ENCODE peak calls at places on chromosomes 2 and 18, in ten cellular contexts. One of them, this sample, is unnamed.

GRCh38 chr2:227186751-227187150 is 22.3 kb downstream of the COL4A3 start:
- DNase-seq in pancreas: no peak
- DNase-seq in breast epithelium: no peak
- DNase-seq in CD8-positive, alpha-beta T cell: no peak
- DNase-seq in adrenal gland: no peak
- DNase-seq in kidney: no peak
- DNase-seq in gastrocnemius medialis: no peak
- DNase-seq in mammary epithelial cell: no peak
- DNase-seq in H1: no peak
- DNase-seq in mesenchymal stem cell: no peak
- DNase-seq in this sample: no peak

GRCh38 chr2:239376942-239377531 is 23.8 kb downstream of the HDAC4 start:
- DNase-seq in adrenal gland: no peak
- DNase-seq in mammary epithelial cell: no peak
- DNase-seq in gastrocnemius medialis: no peak
- DNase-seq in H1: no peak
- DNase-seq in breast epithelium: no peak
- DNase-seq in CD8-positive, alpha-beta T cell: no peak
- DNase-seq in mesenchymal stem cell: no peak
- DNase-seq in pancreas: no peak
- DNase-seq in kidney: peak
- DNase-seq in this sample: no peak

GRCh38 chr2:95729556-95729955 is 137.8 kb downstream of the TRIM43 start:
- DNase-seq in pancreas: no peak
- DNase-seq in adrenal gland: no peak
- DNase-seq in mesenchymal stem cell: no peak
- DNase-seq in breast epithelium: no peak
- DNase-seq in kidney: no peak
- DNase-seq in CD8-positive, alpha-beta T cell: no peak
- DNase-seq in H1: no peak
- DNase-seq in gastrocnemius medialis: no peak
- DNase-seq in mammary epithelial cell: no peak
- DNase-seq in this sample: no peak

GRCh38 chr2:75241696-75242095 is 42.4 kb upstream of the TACR1 start:
- DNase-seq in breast epithelium: no peak
- DNase-seq in kidney: no peak
- DNase-seq in H1: no peak
- DNase-seq in adrenal gland: no peak
- DNase-seq in gastrocnemius medialis: no peak
- DNase-seq in mammary epithelial cell: peak
- DNase-seq in mesenchymal stem cell: no peak
- DNase-seq in CD8-positive, alpha-beta T cell: no peak
- DNase-seq in pancreas: no peak
- DNase-seq in this sample: no peak

GRCh38 chr2:212945526-212945925 is 205.9 kb downstream of the IKZF2 start:
- DNase-seq in pancreas: no peak
- DNase-seq in mesenchymal stem cell: no peak
- DNase-seq in gastrocnemius medialis: no peak
- DNase-seq in H1: no peak
- DNase-seq in adrenal gland: no peak
- DNase-seq in kidney: no peak
- DNase-seq in mammary epithelial cell: no peak
- DNase-seq in breast epithelium: no peak
- DNase-seq in CD8-positive, alpha-beta T cell: no peak
- DNase-seq in this sample: no peak

GRCh38 chr2:56230171-56230570 is 46.4 kb downstream of the CCDC85A start:
- DNase-seq in pancreas: no peak
- DNase-seq in mesenchymal stem cell: peak
- DNase-seq in breast epithelium: no peak
- DNase-seq in H1: no peak
- DNase-seq in mammary epithelial cell: peak
- DNase-seq in CD8-positive, alpha-beta T cell: no peak
- DNase-seq in adrenal gland: no peak
- DNase-seq in kidney: no peak
- DNase-seq in gastrocnemius medialis: no peak
- DNase-seq in this sample: no peak

GRCh38 chr2:104826016-104826415 is 27.9 kb upstream of the POU3F3 start:
- DNase-seq in CD8-positive, alpha-beta T cell: no peak
- DNase-seq in kidney: no peak
- DNase-seq in pancreas: no peak
- DNase-seq in breast epithelium: no peak
- DNase-seq in mesenchymal stem cell: no peak
- DNase-seq in mammary epithelial cell: no peak
- DNase-seq in adrenal gland: no peak
- DNase-seq in H1: no peak
- DNase-seq in gastrocnemius medialis: no peak
- DNase-seq in this sample: no peak

GRCh38 chr18:23627325-23627724 is 35.4 kb downstream of the ANKRD29 start:
- DNase-seq in kidney: no peak
- DNase-seq in breast epithelium: no peak
- DNase-seq in adrenal gland: no peak
- DNase-seq in mammary epithelial cell: peak
- DNase-seq in mesenchymal stem cell: peak
- DNase-seq in CD8-positive, alpha-beta T cell: no peak
- DNase-seq in gastrocnemius medialis: no peak
- DNase-seq in pancreas: no peak
- DNase-seq in H1: no peak
- DNase-seq in this sample: no peak

GRCh38 chr2:179898873-179899272 is 37.5 kb upstream of the ZNF385B start:
- DNase-seq in kidney: no peak
- DNase-seq in breast epithelium: no peak
- DNase-seq in pancreas: no peak
- DNase-seq in CD8-positive, alpha-beta T cell: no peak
- DNase-seq in mammary epithelial cell: peak
- DNase-seq in gastrocnemius medialis: no peak
- DNase-seq in H1: peak
- DNase-seq in mesenchymal stem cell: peak
- DNase-seq in adrenal gland: no peak
- DNase-seq in this sample: no peak

DNA sequence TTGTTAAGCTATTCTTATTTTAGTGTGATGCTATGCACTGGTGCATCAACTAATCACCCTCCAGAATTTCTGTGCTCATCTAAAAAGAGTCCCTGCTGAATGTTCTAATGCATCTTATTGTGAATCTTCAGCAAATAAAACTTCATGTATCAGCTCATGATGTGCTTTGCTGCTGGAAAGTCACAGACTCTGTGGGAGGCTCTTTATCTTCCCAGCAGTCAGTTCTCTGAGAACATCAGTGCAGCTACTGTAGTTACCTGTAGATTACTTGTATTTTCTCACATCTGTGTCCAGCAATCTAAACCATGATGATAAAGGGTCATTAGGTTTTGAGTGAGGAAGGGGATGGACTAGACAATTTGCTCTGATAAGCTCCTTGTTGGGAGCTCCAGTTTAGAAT is 141.6 kb upstream of the SP3 start:
- DNase-seq in H1: no peak
- DNase-seq in pancreas: no peak
- DNase-seq in adrenal gland: no peak
- DNase-seq in mammary epithelial cell: no peak
- DNase-seq in breast epithelium: no peak
- DNase-seq in mesenchymal stem cell: no peak
- DNase-seq in gastrocnemius medialis: no peak
- DNase-seq in CD8-positive, alpha-beta T cell: no peak
- DNase-seq in kidney: no peak
- DNase-seq in this sample: no peak
- H3K27ac ChIP-seq in H1: no peak
- H3K27ac ChIP-seq in pancreas: no peak
- H3K27ac ChIP-seq in adrenal gland: no peak
- H3K27ac ChIP-seq in mammary epithelial cell: no peak
- H3K27ac ChIP-seq in breast epithelium: no peak
- H3K27ac ChIP-seq in mesenchymal stem cell: no peak
- H3K27ac ChIP-seq in gastrocnemius medialis: no peak
- H3K27ac ChIP-seq in CD8-positive, alpha-beta T cell: no peak
- H3K27ac ChIP-seq in kidney: no peak
- H3K27ac ChIP-seq in this sample: no peak

DNA sequence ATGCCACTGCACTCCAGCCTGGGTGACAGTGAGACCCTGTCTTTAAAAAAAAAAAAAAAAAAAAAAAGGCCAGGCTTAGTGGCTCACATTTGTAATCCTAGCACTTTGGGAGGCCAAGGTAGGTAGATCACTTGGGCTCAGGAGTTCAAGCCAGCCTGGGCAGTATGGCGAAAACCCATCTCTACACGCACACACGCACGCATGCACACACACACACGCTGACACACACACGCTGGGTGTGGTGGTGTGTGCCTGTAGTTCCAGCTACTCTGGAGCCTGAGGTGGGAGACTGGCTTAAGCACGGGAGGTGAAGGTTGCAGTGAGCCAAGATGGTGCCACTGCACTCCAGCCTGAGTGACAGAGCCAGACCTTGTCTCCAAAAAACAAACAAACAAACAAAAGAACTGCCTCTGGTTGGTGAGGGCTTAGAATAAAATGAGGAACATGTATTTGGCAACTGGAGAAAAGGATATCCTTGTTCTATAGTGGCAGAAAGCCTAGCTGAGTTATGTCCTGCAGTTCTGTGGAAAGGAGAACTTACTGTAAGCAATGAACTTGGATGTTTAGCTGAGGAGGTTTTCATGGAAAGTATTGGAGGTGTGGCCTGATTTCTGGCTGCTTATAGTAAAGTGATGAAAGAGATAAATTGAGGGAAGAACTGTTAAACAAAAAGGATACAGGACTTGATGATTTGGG is 34.0 kb downstream of the HAT1 start:
- DNase-seq in CD8-positive, alpha-beta T cell: no peak
- DNase-seq in breast epithelium: no peak
- DNase-seq in adrenal gland: no peak
- DNase-seq in H1: no peak
- DNase-seq in mammary epithelial cell: no peak
- DNase-seq in pancreas: no peak
- DNase-seq in mesenchymal stem cell: peak
- DNase-seq in kidney: no peak
- DNase-seq in gastrocnemius medialis: no peak
- DNase-seq in this sample: no peak
- H3K27ac ChIP-seq in CD8-positive, alpha-beta T cell: no peak
- H3K27ac ChIP-seq in breast epithelium: no peak
- H3K27ac ChIP-seq in adrenal gland: no peak
- H3K27ac ChIP-seq in H1: no peak
- H3K27ac ChIP-seq in mammary epithelial cell: no peak
- H3K27ac ChIP-seq in pancreas: no peak
- H3K27ac ChIP-seq in mesenchymal stem cell: no peak
- H3K27ac ChIP-seq in kidney: no peak
- H3K27ac ChIP-seq in gastrocnemius medialis: peak
- H3K27ac ChIP-seq in this sample: no peak

GRCh38 chr2:39435254-39435653 is 1.8 kb downstream of the MAP4K3 start:
- DNase-seq in H1: no peak
- DNase-seq in pancreas: no peak
- DNase-seq in gastrocnemius medialis: no peak
- DNase-seq in kidney: no peak
- DNase-seq in adrenal gland: no peak
- DNase-seq in mesenchymal stem cell: peak
- DNase-seq in CD8-positive, alpha-beta T cell: no peak
- DNase-seq in breast epithelium: no peak
- DNase-seq in mammary epithelial cell: no peak
- DNase-seq in this sample: no peak
- H3K27ac ChIP-seq in H1: no peak
- H3K27ac ChIP-seq in pancreas: peak
- H3K27ac ChIP-seq in gastrocnemius medialis: peak
- H3K27ac ChIP-seq in kidney: peak
- H3K27ac ChIP-seq in adrenal gland: peak
- H3K27ac ChIP-seq in mesenchymal stem cell: peak
- H3K27ac ChIP-seq in CD8-positive, alpha-beta T cell: no peak
- H3K27ac ChIP-seq in breast epithelium: peak
- H3K27ac ChIP-seq in mammary epithelial cell: peak
- H3K27ac ChIP-seq in this sample: peak

GRCh38 chr2:237723613-237724012 is 75.0 kb upstream of the RBM44 start:
- DNase-seq in mammary epithelial cell: peak
- DNase-seq in adrenal gland: no peak
- DNase-seq in H1: no peak
- DNase-seq in gastrocnemius medialis: no peak
- DNase-seq in CD8-positive, alpha-beta T cell: no peak
- DNase-seq in pancreas: no peak
- DNase-seq in mesenchymal stem cell: peak
- DNase-seq in kidney: no peak
- DNase-seq in breast epithelium: peak
- DNase-seq in this sample: peak
- H3K27ac ChIP-seq in mammary epithelial cell: no peak
- H3K27ac ChIP-seq in adrenal gland: no peak
- H3K27ac ChIP-seq in H1: no peak
- H3K27ac ChIP-seq in gastrocnemius medialis: peak
- H3K27ac ChIP-seq in CD8-positive, alpha-beta T cell: no peak
- H3K27ac ChIP-seq in pancreas: no peak
- H3K27ac ChIP-seq in mesenchymal stem cell: peak
- H3K27ac ChIP-seq in kidney: no peak
- H3K27ac ChIP-seq in breast epithelium: no peak
- H3K27ac ChIP-seq in this sample: peak

This sample was measured in right atrium auricular region.